ENCODE peak calls at places on chromosome 13, in six cellular contexts. T, L, B, J, K and I are unnamed samples. For H3K36me3, the result is how much of the 10 kb centered on the place peaks cover.

GRCh38 chr13:24284876-24285275 is 24.5 kb upstream of the C1QTNF9 start:
- DNase-seq in K (no peak), J (no peak), B (peak), T (no peak), L (no peak), I (no peak)

GRCh38 chr13:33016414-33017409 is at the start of gene KL:
- DNase-seq in J (no peak), B (peak), K (peak), L (no peak), T (peak), I (no peak)

GRCh38 chr13:83150616-83151307 is 731.5 kb downstream of the SLITRK1 start:
- DNase-seq in T (peak), L (no peak), B (no peak), K (no peak), J (no peak), I (no peak)

GRCh38 chr13:30884543-30884942 is 21.5 kb upstream of the MEDAG start:
- DNase-seq in T (peak), L (no peak), J (no peak), B (no peak), K (no peak), I (no peak)

GRCh38 chr13:31162151-31163008 is 676 bp upstream of the HSPH1 start:
- DNase-seq in L (peak), T (peak), B (peak), J (peak), K (peak), I (peak)

GRCh38 chr13:28031220-28031903 is 42.9 kb upstream of the URAD start:
- DNase-seq in J (no peak), T (no peak), B (no peak), L (no peak), K (no peak), I (no peak)

GRCh38 chr13:33751151-33751550 is 66.8 kb upstream of the RFC3 start:
- DNase-seq in B (peak), J (no peak), K (no peak), T (no peak), L (no peak), I (peak)

GRCh38 chr13:73092831-73093230 is 34.0 kb downstream of the KLF5 start:
- DNase-seq in B (no peak), J (no peak), K (no peak), T (no peak), L (no peak), I (no peak)

GRCh38 chr13:24894972-24895300 is 131.0 kb downstream of the RNF17 start:
- DNase-seq in T (peak), K (no peak), B (no peak), J (no peak), L (no peak), I (no peak)

GRCh38 chr13:49248433-49249002 is 793 bp downstream of the CDADC1 start:
- DNase-seq in L (no peak), T (no peak), J (no peak), B (peak), K (no peak), I (peak)

GRCh38 chr13:46934749-46935148 is 37.9 kb upstream of the HTR2A start:
- DNase-seq in L (no peak), B (no peak), T (no peak), J (no peak), K (no peak), I (no peak)

GRCh38 chr13:30847697-30848307 is 58.3 kb upstream of the MEDAG start:
- DNase-seq in T (no peak), L (peak), J (no peak), B (peak), K (no peak), I (peak)

GRCh38 chr13:25097426-25097825 is 1.5 kb downstream of the PABPC3 start:
- DNase-seq in K (no peak), B (no peak), J (no peak), T (no peak), L (no peak), I (no peak)

GRCh38 chr13:53105477-53105876 is 76.9 kb downstream of the OLFM4 start:
- DNase-seq in J (no peak), T (no peak), K (no peak), B (no peak), L (no peak), I (no peak)

GRCh38 chr13:113458218-113459065 is 5.2 kb upstream of the ADPRHL1 start:
- DNase-seq in J (peak), B (peak), L (no peak), K (no peak), T (peak), I (peak)

GRCh38 chr13:89363144-89363543 is 1692.0 kb downstream of the SLITRK5 start:
- DNase-seq in L (no peak), K (no peak), B (no peak), T (peak), J (no peak), I (no peak)

GRCh38 chr13:94968040-94968756 is 255.9 kb upstream of the SOX21 start:
- DNase-seq in L (no peak), K (no peak), B (peak), J (no peak), T (peak), I (no peak)

GRCh38 chr13:60583196-60583908 is 186.3 kb downstream of the TDRD3 start:
- DNase-seq in B (peak), L (no peak), J (no peak), K (peak), T (peak), I (peak)

GRCh38 chr13:89486721-89487120 is 1815.5 kb downstream of the SLITRK5 start:
- DNase-seq in K (no peak), L (no peak), J (no peak), T (no peak), B (peak), I (no peak)

GRCh38 chr13:32208860-32209259 is 106.3 kb downstream of the ZAR1L start:
- DNase-seq in B (no peak), J (no peak), K (no peak), L (no peak), T (no peak), I (peak)

GRCh38 chr13:70755411-70755810 is 647.2 kb upstream of the KLHL1 start:
- DNase-seq in K (no peak), T (no peak), B (no peak), J (no peak), L (no peak), I (no peak)

GRCh38 chr13:113141591-113141950 is 16.9 kb upstream of the PROZ start:
- DNase-seq in J (no peak), L (no peak), B (no peak), K (no peak), T (no peak), I (no peak)

GRCh38 chr13:30978981-30979956 is 46.8 kb downstream of the TEX26 start:
- DNase-seq in K (peak), B (no peak), T (peak), L (no peak), J (peak), I (no peak)

GRCh38 chr13:51423766-51424165 is 29.1 kb downstream of the INTS6 start:
- DNase-seq in K (no peak), B (no peak), T (no peak), J (no peak), L (no peak), I (no peak)

GRCh38 chr13:100610399-100611347 is 22.1 kb upstream of the GGACT start:
- DNase-seq in K (no peak), T (no peak), J (no peak), L (no peak), B (no peak), I (no peak)

DNA sequence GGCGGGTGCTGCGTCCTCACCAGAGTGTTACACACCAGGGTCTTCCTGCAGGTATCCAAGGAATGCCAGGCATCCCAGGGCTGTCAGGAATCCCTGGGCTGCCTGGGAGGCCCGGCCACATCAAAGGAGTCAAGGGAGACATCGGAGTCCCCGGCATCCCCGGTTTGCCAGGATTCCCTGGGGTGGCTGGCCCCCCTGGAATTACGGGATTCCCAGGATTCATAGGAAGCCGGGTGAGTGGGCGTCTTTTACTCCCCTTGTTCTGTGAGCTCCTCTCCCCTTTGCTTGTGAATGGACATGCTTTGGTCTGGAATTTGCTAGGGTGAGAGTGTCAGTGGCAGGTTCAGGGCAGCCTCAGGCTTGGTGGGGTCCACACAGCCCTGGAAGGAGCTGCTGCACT is 75.9 kb downstream of the RAB20 start:
- DNase-seq in L (no peak), J (no peak), T (peak), K (no peak), B (peak), I (no peak)
- H3K36me3 ChIP-seq in L (half or more), J (under half), T (under half), K (under half), B (under half), I (half or more)

GRCh38 chr13:88014527-88014926 is 343.4 kb downstream of the SLITRK5 start:
- DNase-seq in K (no peak), B (no peak), T (no peak), L (no peak), J (no peak), I (no peak)
- TF ChIP-seq CTCF in K (no peak), B (no peak), T (no peak), L (no peak), J (no peak), I (no peak)

DNA sequence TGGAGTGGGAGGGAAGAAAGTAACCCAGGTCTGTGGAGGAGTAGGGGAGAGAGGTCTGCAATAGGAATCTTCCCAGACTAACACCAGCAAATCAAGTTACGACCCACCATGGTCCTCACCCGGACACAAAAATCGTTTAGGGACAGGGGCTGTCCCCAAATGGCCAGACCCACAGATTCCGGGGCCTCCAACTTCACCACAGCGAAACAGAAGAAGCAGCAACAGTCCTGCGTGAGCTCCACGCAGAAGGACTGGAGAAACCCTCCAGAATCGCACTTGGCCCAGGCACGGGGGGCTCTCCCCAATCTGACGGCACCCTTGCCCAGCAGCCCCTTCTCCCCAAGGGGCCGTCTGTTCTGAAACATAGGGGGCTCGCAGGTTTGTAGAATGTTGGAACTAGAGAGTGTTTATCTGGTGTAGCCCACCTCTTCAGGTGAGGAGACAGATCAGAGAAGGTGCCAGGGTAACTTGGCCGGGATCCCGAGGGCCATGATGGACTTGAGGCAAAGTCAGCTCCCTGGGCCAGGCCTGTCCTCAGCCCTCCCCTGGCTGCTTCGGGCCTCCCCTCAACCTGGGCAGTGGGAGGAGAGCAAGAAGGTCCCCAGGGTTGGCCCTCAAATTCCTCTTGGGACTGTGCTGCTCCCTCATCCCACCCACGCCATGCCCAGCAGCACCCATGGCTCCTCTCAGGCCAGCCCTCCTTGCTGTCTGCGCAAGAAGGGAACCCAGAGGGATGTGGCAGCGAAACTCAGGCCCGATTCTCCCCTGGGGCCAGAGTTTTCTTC is 82.5 kb upstream of the GPR183 start:
- DNase-seq in B (no peak), T (no peak), K (no peak), J (no peak), L (no peak), I (no peak)
- H3K27ac ChIP-seq in B (no peak), T (no peak), K (no peak), J (no peak), L (no peak), I (no peak)

DNA sequence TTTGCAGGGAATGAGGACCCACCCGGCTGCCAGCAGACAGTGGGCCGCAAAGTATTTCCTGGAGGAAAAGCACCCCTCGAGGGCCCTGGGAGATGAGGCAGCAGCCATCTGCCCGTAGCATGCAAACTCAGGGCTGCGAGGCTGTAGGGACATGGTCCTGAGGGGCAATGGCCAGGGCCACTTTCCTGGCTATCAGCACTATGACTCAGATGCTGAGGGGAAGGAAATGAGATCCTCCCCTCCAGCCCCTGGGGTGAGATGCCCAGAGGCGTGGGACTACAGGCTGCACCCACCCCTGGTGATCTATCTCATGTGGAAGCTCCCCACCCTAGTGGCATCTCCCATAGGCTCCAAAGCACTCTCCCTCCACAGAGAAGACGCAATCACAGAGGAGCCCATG is 80.1 kb downstream of the SLC7A1 start:
- DNase-seq in L (no peak), J (no peak), K (no peak), T (no peak), B (no peak), I (no peak)
- H3K36me3 ChIP-seq in L (under half), J (half or more), K (under half), T (under half), B (under half), I (half or more)

GRCh38 chr13:35826626-35827254 is 304.4 kb downstream of the DCLK1 start:
- DNase-seq in J (peak), T (peak), B (no peak), K (no peak), L (no peak), I (no peak)
- TF ChIP-seq CTCF in J (peak), T (peak), B (no peak), K (no peak), L (no peak), I (peak)

GRCh38 chr13:65236841-65237418 is 1993.2 kb downstream of the PCDH9 start:
- DNase-seq in J (no peak), L (no peak), T (peak), K (no peak), B (no peak), I (no peak)
- H3K27ac ChIP-seq in J (no peak), L (no peak), T (no peak), K (no peak), B (no peak), I (no peak)